ENCODE peak calls at places on chromosomes 13 and 19, in five cellular contexts. N is stimulated activated CD4-positive, alpha-beta T cell treated with anti-CD3 and anti-CD28 coated beads, TNF-alpha, amount 100 ng/mL, for 48 hours; T is HS-27A; E is non-pigmented ciliary epithelial cell; U is DND-41. M is an unnamed sample.

GRCh38 chr13:71871844-71872243 is 4.8 kb upstream of the DACH1 start:
- DNase-seq in E (no peak), T (no peak), U (no peak), N (no peak), M (no peak)

GRCh38 chr19:33906578-33907335 is 110.1 kb downstream of the KCTD15 start:
- DNase-seq in T (no peak), N (no peak), E (peak), U (no peak), M (peak)

GRCh38 chr19:21322528-21322927 is 6.7 kb downstream of the ZNF708 start:
- DNase-seq in U (no peak), E (no peak), N (no peak), T (no peak), M (no peak)

GRCh38 chr19:3798137-3798536 is 12.0 kb upstream of the MATK start:
- DNase-seq in N (no peak), E (no peak), U (peak), T (no peak), M (no peak)

GRCh38 chr13:43608400-43609137 is 178.2 kb downstream of the ENOX1 start:
- DNase-seq in E (no peak), U (no peak), T (no peak), N (no peak), M (no peak)

GRCh38 chr13:38338089-38338488 is 11.6 kb upstream of the UFM1 start:
- DNase-seq in T (no peak), N (no peak), E (no peak), U (no peak), M (no peak)

GRCh38 chr13:76799696-76800095 is 86.5 kb downstream of the KCTD12 start:
- DNase-seq in U (no peak), N (no peak), T (no peak), E (no peak), M (no peak)

GRCh38 chr13:82900453-82900852 is 981.8 kb downstream of the SLITRK1 start:
- DNase-seq in U (no peak), E (no peak), T (no peak), N (no peak), M (no peak)

GRCh38 chr13:105436946-105437345 is 1098.5 kb downstream of the EFNB2 start:
- DNase-seq in E (no peak), T (no peak), N (no peak), U (no peak), M (no peak)

GRCh38 chr19:39946532-39946931 is 12.1 kb upstream of the FCGBP start:
- DNase-seq in U (no peak), E (no peak), T (no peak), N (no peak), M (no peak)

GRCh38 chr19:53982611-53983010 is 8.8 kb upstream of the CACNG6 start:
- DNase-seq in E (no peak), T (no peak), N (no peak), U (no peak), M (no peak)

GRCh38 chr19:14433454-14434156 is 499 bp downstream of the PKN1 start:
- DNase-seq in E (no peak), T (no peak), N (no peak), U (peak), M (no peak)

GRCh38 chr13:91879360-91879759 is 480.9 kb downstream of the GPC5 start:
- DNase-seq in T (no peak), U (no peak), E (no peak), N (no peak), M (no peak)

GRCh38 chr13:80116107-80116506 is 224.8 kb downstream of the SPRY2 start:
- DNase-seq in N (no peak), E (peak), T (no peak), U (no peak), M (peak)

GRCh38 chr13:35874704-35875103 is 256.5 kb downstream of the DCLK1 start:
- DNase-seq in N (no peak), E (no peak), T (no peak), U (no peak), M (no peak)

GRCh38 chr19:8897106-8897505 is 64.9 kb downstream of the MBD3L1 start:
- DNase-seq in E (no peak), U (no peak), N (no peak), T (no peak), M (no peak)

GRCh38 chr13:109874921-109875454 is 88.6 kb upstream of the IRS2 start:
- DNase-seq in U (no peak), N (no peak), T (peak), E (no peak), M (peak)

GRCh38 chr13:31891472-31891871 is 140.1 kb upstream of the FRY start:
- DNase-seq in E (no peak), T (no peak), U (no peak), N (no peak), M (no peak)

GRCh38 chr13:96810104-96810503 is 184.2 kb downstream of the OXGR1 start:
- DNase-seq in E (no peak), T (no peak), U (no peak), N (no peak), M (no peak)

GRCh38 chr13:50715402-50716146 is 127.9 kb downstream of the DLEU7 start:
- DNase-seq in E (no peak), U (no peak), T (no peak), N (no peak), M (no peak)

GRCh38 chr13:28394422-28394821 is 100.5 kb downstream of the FLT1 start:
- DNase-seq in T (no peak), E (no peak), N (no peak), U (no peak), M (no peak)

GRCh38 chr13:24651718-24652345 is 28.4 kb upstream of the ATP12A start:
- DNase-seq in U (no peak), T (no peak), N (no peak), E (no peak), M (no peak)

GRCh38 chr19:17743874-17744273 is 7.4 kb upstream of the FCHO1 start:
- DNase-seq in T (no peak), N (no peak), U (no peak), E (no peak), M (no peak)

GRCh38 chr13:111217661-111218060 is 102.6 kb downstream of the ARHGEF7 start:
- DNase-seq in T (no peak), E (no peak), U (no peak), N (no peak), M (no peak)

GRCh38 chr13:30870049-30870884 is 35.8 kb upstream of the MEDAG start:
- DNase-seq in N (no peak), U (peak), E (peak), T (peak), M (peak)

GRCh38 chr19:40528533-40529092 is 48.1 kb upstream of the SHKBP1 start:
- DNase-seq in E (no peak), U (no peak), N (no peak), T (no peak), M (no peak)

GRCh38 chr19:940591-941291 is 14.9 kb downstream of the ARID3A start:
- DNase-seq in E (no peak), U (no peak), T (peak), N (peak), M (no peak)

GRCh38 chr19:10712754-10713153 is 5.1 kb upstream of the DNM2 start:
- DNase-seq in N (no peak), U (no peak), E (no peak), T (no peak), M (no peak)

GRCh38 chr19:42461700-42462324 is 19.1 kb upstream of the CXCL17 start:
- DNase-seq in N (no peak), T (no peak), E (no peak), U (no peak), M (no peak)

GRCh38 chr13:96492758-96493157 is 402.9 kb downstream of the HS6ST3 start:
- DNase-seq in U (no peak), N (no peak), T (no peak), E (no peak), M (no peak)

GRCh38 chr13:109572389-109572788 is 214.0 kb downstream of the IRS2 start:
- DNase-seq in T (no peak), N (no peak), U (no peak), E (no peak), M (no peak)

GRCh38 chr13:22220186-22221160 is 549.6 kb downstream of the FGF9 start:
- DNase-seq in E (no peak), U (no peak), N (no peak), T (no peak), M (no peak)

GRCh38 chr13:26457212-26457611 is 100.3 kb upstream of the WASF3 start:
- DNase-seq in T (no peak), E (no peak), N (no peak), U (no peak), M (no peak)